ENCODE peak calls at places on chromosomes 2 and 18, in five cellular contexts. One of them, this sample, is unnamed.

GRCh38 chr2:127576433-127577207 is 41.1 kb downstream of the MYO7B start:
- DNase-seq in GM12865: no peak
- DNase-seq in fibroblast of the conjunctiva: peak; percentile 62
- DNase-seq in kidney: peak; percentile 84
- DNase-seq in HT-29: no peak
- DNase-seq in this sample: no peak

GRCh38 chr2:46334389-46335345 is 37.5 kb downstream of the EPAS1 start:
- DNase-seq in GM12865: no peak
- DNase-seq in HT-29: no peak
- DNase-seq in fibroblast of the conjunctiva: peak; percentile 66
- DNase-seq in kidney: no peak
- DNase-seq in this sample: no peak

GRCh38 chr2:13611939-13612338 is 895.2 kb downstream of the TRIB2 start:
- DNase-seq in HT-29: no peak
- DNase-seq in kidney: no peak
- DNase-seq in fibroblast of the conjunctiva: no peak
- DNase-seq in GM12865: no peak
- DNase-seq in this sample: no peak

GRCh38 chr2:11692966-11693521 is 23.0 kb upstream of the NTSR2 start:
- DNase-seq in kidney: no peak
- DNase-seq in GM12865: peak; percentile 73
- DNase-seq in fibroblast of the conjunctiva: no peak
- DNase-seq in HT-29: peak; percentile 85
- DNase-seq in this sample: peak; percentile 79

GRCh38 chr2:176653856-176654443 is 384.7 kb downstream of the MTX2 start:
- DNase-seq in GM12865: peak; percentile 78
- DNase-seq in HT-29: peak; percentile 75
- DNase-seq in kidney: peak; percentile 84
- DNase-seq in fibroblast of the conjunctiva: peak; percentile 36
- DNase-seq in this sample: peak; percentile 84

GRCh38 chr2:72137498-72138010 is 10.1 kb downstream of the CYP26B1 start:
- DNase-seq in HT-29: peak; percentile 80
- DNase-seq in GM12865: peak; percentile 52
- DNase-seq in kidney: peak; percentile 79
- DNase-seq in fibroblast of the conjunctiva: no peak
- DNase-seq in this sample: peak; percentile 85

GRCh38 chr2:160006466-160006865 is 55.9 kb downstream of the PLA2R1 start:
- DNase-seq in HT-29: no peak
- DNase-seq in GM12865: no peak
- DNase-seq in fibroblast of the conjunctiva: no peak
- DNase-seq in kidney: no peak
- DNase-seq in this sample: no peak

GRCh38 chr2:71609958-71610357 is 156.6 kb downstream of the DYSF start:
- DNase-seq in GM12865: peak; percentile 20
- DNase-seq in fibroblast of the conjunctiva: peak; percentile 48
- DNase-seq in kidney: no peak
- DNase-seq in HT-29: peak; percentile 39
- DNase-seq in this sample: peak; percentile 4

GRCh38 chr18:54961016-54961423 is 1.8 kb upstream of the CCDC68 start:
- DNase-seq in HT-29: no peak
- DNase-seq in fibroblast of the conjunctiva: no peak
- DNase-seq in GM12865: peak; percentile 9
- DNase-seq in kidney: no peak
- DNase-seq in this sample: no peak

GRCh38 chr2:151632993-151633592 is 101.2 kb downstream of the NEB start:
- DNase-seq in HT-29: peak; percentile 52
- DNase-seq in GM12865: peak; percentile 24
- DNase-seq in fibroblast of the conjunctiva: no peak
- DNase-seq in kidney: no peak
- DNase-seq in this sample: no peak

GRCh38 chr2:41621095-41621494 is 426.7 kb upstream of the PKDCC start:
- DNase-seq in GM12865: no peak
- DNase-seq in kidney: no peak
- DNase-seq in HT-29: no peak
- DNase-seq in fibroblast of the conjunctiva: no peak
- DNase-seq in this sample: no peak

GRCh38 chr18:48733854-48734253 is 195.0 kb downstream of the CTIF start:
- DNase-seq in GM12865: no peak
- DNase-seq in kidney: peak; percentile 45
- DNase-seq in fibroblast of the conjunctiva: no peak
- DNase-seq in HT-29: no peak
- DNase-seq in this sample: no peak

GRCh38 chr2:101341421-101341820 is 32.9 kb upstream of the RNF149 start:
- DNase-seq in kidney: no peak
- DNase-seq in fibroblast of the conjunctiva: no peak
- DNase-seq in GM12865: no peak
- DNase-seq in HT-29: peak; percentile 42
- DNase-seq in this sample: peak; percentile 17

GRCh38 chr2:218879881-218880748 is 537 bp upstream of the WNT10A start:
- DNase-seq in GM12865: peak; percentile 79
- DNase-seq in kidney: peak; percentile 95
- DNase-seq in fibroblast of the conjunctiva: no peak
- DNase-seq in HT-29: peak; percentile 60
- DNase-seq in this sample: no peak

GRCh38 chr2:189060096-189060642 is 86.0 kb downstream of the COL3A1 start:
- DNase-seq in HT-29: no peak
- DNase-seq in kidney: no peak
- DNase-seq in fibroblast of the conjunctiva: no peak
- DNase-seq in GM12865: no peak
- DNase-seq in this sample: no peak

This sample was measured in WERI-Rb-1.